ENCODE peak calls at places on chromosome 6, in four cellular contexts. P, D, C and G are unnamed samples.

GRCh38 chr6:104421650-104422049 is 438.1 kb downstream of the HACE1 start:
- DNase-seq in P (no peak), D (no peak), C (no peak), G (no peak)

GRCh38 chr6:35754452-35755321 is 17.9 kb downstream of the ARMC12 start:
- DNase-seq in C (no peak), P (no peak), D (no peak), G (no peak)

GRCh38 chr6:167396068-167396658 is 71.3 kb downstream of the TTLL2 start:
- DNase-seq in D (no peak), C (no peak), P (no peak), G (no peak)

GRCh38 chr6:30480536-30481156 is 8.7 kb upstream of the HLA-E start:
- DNase-seq in C (no peak), D (no peak), P (no peak), G (no peak)

GRCh38 chr6:26420607-26421235 is 18.6 kb downstream of the BTN3A1 start:
- DNase-seq in C (peak), P (peak), D (peak), G (no peak)

GRCh38 chr6:35026434-35027222 is 114.5 kb downstream of the TCP11 start:
- DNase-seq in P (peak), C (no peak), D (peak), G (no peak)

GRCh38 chr6:14354919-14355572 is 237.5 kb downstream of the CD83 start:
- DNase-seq in C (peak), D (peak), P (peak), G (no peak)

GRCh38 chr6:73956305-73956704 is 260.3 kb downstream of the CD109 start:
- DNase-seq in C (no peak), D (no peak), P (no peak), G (no peak)

GRCh38 chr6:2190661-2191389 is 54.6 kb downstream of the GMDS start:
- DNase-seq in P (no peak), D (no peak), C (no peak), G (no peak)

GRCh38 chr6:45514454-45514853 is 136.7 kb upstream of the SUPT3H start:
- DNase-seq in C (no peak), P (peak), D (peak), G (no peak)

GRCh38 chr6:127900935-127901334 is at the start of gene THEMIS:
- DNase-seq in P (no peak), C (no peak), D (no peak), G (no peak)

GRCh38 chr6:149109397-149110070 is 208.0 kb upstream of the TAB2 start:
- DNase-seq in P (no peak), D (no peak), C (no peak), G (no peak)

GRCh38 chr6:1055015-1055921 is 256.6 kb upstream of the FOXQ1 start:
- DNase-seq in C (no peak), D (no peak), P (no peak), G (no peak)

GRCh38 chr6:108074057-108074358 is 533 bp downstream of the OSTM1 start:
- DNase-seq in P (peak), C (peak), D (no peak), G (no peak)

GRCh38 chr6:12605888-12606345 is 110.7 kb upstream of the PHACTR1 start:
- DNase-seq in C (peak), P (peak), D (peak), G (peak)

GRCh38 chr6:165726915-165727314 is 63.9 kb upstream of the PDE10A start:
- DNase-seq in C (peak), D (no peak), P (no peak), G (no peak)

GRCh38 chr6:24330137-24330732 is 27.6 kb downstream of the DCDC2 start:
- DNase-seq in C (no peak), D (peak), P (no peak), G (no peak)

GRCh38 chr6:43020847-43021246 is 576 bp upstream of the RRP36 start:
- DNase-seq in D (no peak), C (no peak), P (peak), G (no peak)

GRCh38 chr6:142912125-142912524 is 32.9 kb downstream of the HIVEP2 start:
- DNase-seq in D (no peak), P (no peak), C (no peak), G (no peak)

GRCh38 chr6:127937747-127938146 is 36.9 kb upstream of the THEMIS start:
- DNase-seq in C (no peak), P (no peak), D (no peak), G (no peak)

GRCh38 chr6:35764238-35764896 is 12.0 kb upstream of the CLPSL2 start:
- DNase-seq in D (peak), P (no peak), C (no peak), G (no peak)

GRCh38 chr6:154277578-154278128 is 79.0 kb downstream of the IPCEF1 start:
- DNase-seq in P (no peak), D (no peak), C (no peak), G (no peak)

GRCh38 chr6:45504947-45505346 is 127.2 kb upstream of the SUPT3H start:
- DNase-seq in D (peak), P (peak), C (no peak), G (no peak)

GRCh38 chr6:20370393-20370792 is 31.3 kb upstream of the E2F3 start:
- DNase-seq in P (no peak), D (no peak), C (no peak), G (no peak)

GRCh38 chr6:22117663-22118062 is 179.2 kb downstream of the PRL start:
- DNase-seq in P (no peak), D (no peak), C (no peak), G (no peak)

GRCh38 chr6:6841571-6841970 is 253.1 kb downstream of the LY86 start:
- DNase-seq in P (no peak), C (no peak), D (no peak), G (no peak)

GRCh38 chr6:152270301-152270925 is 366.7 kb downstream of the SYNE1 start:
- DNase-seq in C (no peak), P (no peak), D (peak), G (no peak)

GRCh38 chr6:152268846-152269442 is 368.2 kb downstream of the SYNE1 start:
- DNase-seq in C (no peak), P (no peak), D (peak), G (no peak)

GRCh38 chr6:152265651-152266050 is 371.5 kb downstream of the SYNE1 start:
- DNase-seq in P (no peak), C (no peak), D (no peak), G (no peak)

GRCh38 chr6:152271681-152272464 is 365.3 kb downstream of the SYNE1 start:
- DNase-seq in C (peak), P (peak), D (peak), G (no peak)

GRCh38 chr6:152267967-152268845 is 369.0 kb downstream of the SYNE1 start:
- DNase-seq in C (no peak), P (peak), D (no peak), G (no peak)
- TF ChIP-seq CTCF in C (peak), P (peak), D (peak), G (peak)

GRCh38 chr6:88238901-88239300 is 72.8 kb upstream of the CNR1 start:
- DNase-seq in C (no peak), D (no peak), P (no peak), G (no peak)

GRCh38 chr6:88236961-88237360 is 70.8 kb upstream of the CNR1 start:
- DNase-seq in C (no peak), P (no peak), D (no peak), G (no peak)

GRCh38 chr6:88232753-88233152 is 66.6 kb upstream of the CNR1 start:
- DNase-seq in C (no peak), D (no peak), P (no peak), G (no peak)

GRCh38 chr6:88238065-88238464 is 71.9 kb upstream of the CNR1 start:
- DNase-seq in P (no peak), D (peak), C (no peak), G (peak)
- TF ChIP-seq CTCF in P (no peak), D (peak), C (peak), G (peak)

GRCh38 chr6:109179507-109179906 is 84.2 kb downstream of the CEP57L1 start:
- DNase-seq in P (no peak), D (no peak), C (no peak), G (no peak)

GRCh38 chr6:109184638-109185037 is 89.3 kb downstream of the CEP57L1 start:
- DNase-seq in D (no peak), P (no peak), C (no peak), G (no peak)

GRCh38 chr6:109182590-109182989 is 87.3 kb downstream of the CEP57L1 start:
- DNase-seq in D (no peak), C (no peak), P (no peak), G (no peak)

GRCh38 chr6:109186012-109186411 is 90.7 kb downstream of the CEP57L1 start:
- DNase-seq in D (no peak), C (no peak), P (no peak), G (no peak)

DNA sequence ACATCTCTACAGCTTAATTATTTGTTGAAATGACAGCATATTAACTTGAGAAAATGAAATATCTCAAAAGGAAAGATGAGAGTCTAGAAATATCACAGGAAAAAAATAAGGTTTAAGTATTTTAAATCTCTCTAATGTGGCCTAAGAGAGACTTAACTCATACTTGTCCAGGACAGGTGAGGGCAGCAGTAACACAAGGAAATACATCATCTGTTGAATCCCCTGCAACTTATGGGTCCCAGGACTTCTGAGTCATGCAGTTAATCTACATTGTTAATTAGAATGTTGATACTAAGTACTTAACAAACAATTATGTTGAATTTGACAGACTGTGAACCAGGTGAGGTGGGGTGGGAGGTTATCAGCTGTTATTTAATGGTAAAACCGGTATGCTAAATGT is 87.8 kb downstream of the CEP57L1 start:
- DNase-seq in C (no peak), P (peak), D (no peak), G (no peak)
- TF ChIP-seq CTCF in C (no peak), P (no peak), D (peak), G (no peak)

DNA sequence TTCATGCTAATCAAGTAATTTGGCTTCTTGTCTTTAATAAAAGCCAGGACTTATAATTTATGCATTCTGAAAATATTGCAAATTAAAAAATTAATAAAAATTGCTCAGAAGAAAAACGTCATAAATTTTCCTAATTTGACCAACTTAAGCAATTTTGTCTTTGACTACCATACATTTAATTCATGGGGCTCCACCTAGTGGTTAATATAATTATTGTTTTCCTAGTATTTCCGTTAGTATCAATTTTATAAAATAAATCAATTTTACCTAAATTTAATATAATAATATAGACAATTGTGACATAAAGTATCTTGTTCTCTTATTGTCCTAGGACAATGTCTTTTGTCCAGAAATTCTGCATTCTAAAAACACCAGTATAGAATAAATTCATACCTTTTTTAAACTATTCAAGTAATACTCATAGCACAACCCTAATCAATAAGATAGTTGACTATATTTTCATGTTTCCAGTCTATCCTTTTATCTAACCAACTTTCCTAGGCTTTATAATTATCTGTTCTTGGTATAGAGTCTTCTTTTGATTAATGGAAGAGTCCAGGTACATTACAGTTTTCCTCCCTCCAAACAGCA is 319.9 kb downstream of the TRDN start:
- DNase-seq in P (peak), D (no peak), C (no peak), G (no peak)
- TF ChIP-seq CTCF in P (peak), D (peak), C (peak), G (peak)

DNA sequence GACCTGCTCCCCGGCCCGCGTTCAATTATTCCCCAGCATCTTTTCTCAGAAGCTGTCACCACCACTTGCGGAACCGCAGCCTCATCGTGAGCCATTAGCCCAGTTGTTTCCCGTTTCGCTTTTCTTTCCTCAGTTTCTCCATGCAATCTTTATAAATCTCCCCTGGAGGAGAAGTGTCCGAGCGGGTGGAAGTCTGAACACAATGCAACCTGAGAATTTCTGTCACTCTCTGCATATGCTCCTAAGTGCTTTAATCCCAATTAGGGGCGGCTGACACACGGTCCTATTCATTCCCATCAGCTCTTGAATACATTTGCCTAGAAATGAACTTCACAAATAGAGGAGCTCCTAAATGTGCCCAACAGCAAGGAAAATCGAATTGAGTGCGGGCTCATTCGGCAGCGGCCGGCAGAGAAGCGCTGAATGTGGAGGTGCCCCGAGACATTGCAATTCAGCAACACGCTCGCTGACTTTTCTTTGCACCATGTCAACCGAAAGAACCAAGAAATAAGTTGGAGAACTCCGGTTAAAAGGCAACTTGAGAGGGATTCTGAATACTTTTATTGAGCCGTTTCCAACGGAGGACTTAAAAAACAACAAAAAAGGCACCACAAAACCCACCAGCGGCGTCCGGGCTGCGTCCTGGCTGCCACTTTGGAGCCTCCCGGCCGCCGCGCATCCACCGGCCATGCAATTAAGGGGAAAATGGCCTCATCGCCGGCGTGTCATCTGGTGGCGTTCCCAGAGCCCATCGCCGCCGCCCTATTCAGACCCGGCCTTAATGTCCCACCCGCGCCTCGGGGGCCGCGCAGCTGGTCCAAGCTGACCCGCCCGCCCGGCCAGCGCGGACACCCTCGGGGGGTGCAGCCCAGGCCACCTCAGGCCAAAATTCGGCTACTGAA is 3.9 kb upstream of the PRDM13 start:
- DNase-seq in P (no peak), C (no peak), D (no peak), G (no peak)
- TF ChIP-seq CTCF in P (no peak), C (no peak), D (no peak), G (no peak)